ENCODE peak calls at places on chromosomes 6 and 20, in six cellular contexts. One of them, this sample, is unnamed.
A peak's percentile ranks its signal among the peaks of the same experiment; 100 is the strongest.

GRCh38 chr6:75113446-75113845 is 92.4 kb downstream of the COL12A1 start:
- DNase-seq in esophagus muscularis mucosa: no peak
- DNase-seq in lung: no peak
- DNase-seq in BJ: no peak
- DNase-seq in endothelial cell of umbilical vein: no peak
- DNase-seq in MM.1S: no peak
- DNase-seq in this sample: no peak

GRCh38 chr20:41058007-41058673 is 29.5 kb downstream of the TOP1 start:
- DNase-seq in lung: peak; percentile 61
- DNase-seq in BJ: peak; percentile 57
- DNase-seq in MM.1S: no peak
- DNase-seq in esophagus muscularis mucosa: no peak
- DNase-seq in endothelial cell of umbilical vein: peak; percentile 71
- DNase-seq in this sample: peak; percentile 85

GRCh38 chr6:9699890-9700289 is 715.0 kb downstream of the TFAP2A start:
- DNase-seq in esophagus muscularis mucosa: no peak
- DNase-seq in MM.1S: no peak
- DNase-seq in lung: no peak
- DNase-seq in endothelial cell of umbilical vein: no peak
- DNase-seq in BJ: no peak
- DNase-seq in this sample: no peak

GRCh38 chr6:116287668-116288282 is 8.0 kb upstream of the TSPYL1 start:
- DNase-seq in BJ: no peak
- DNase-seq in MM.1S: peak; percentile 43
- DNase-seq in lung: no peak
- DNase-seq in endothelial cell of umbilical vein: peak; percentile 65
- DNase-seq in esophagus muscularis mucosa: no peak
- DNase-seq in this sample: peak; percentile 70

GRCh38 chr6:169340395-169340794 is 86.7 kb upstream of the THBS2 start:
- DNase-seq in esophagus muscularis mucosa: peak; percentile 79
- DNase-seq in MM.1S: no peak
- DNase-seq in endothelial cell of umbilical vein: no peak
- DNase-seq in lung: no peak
- DNase-seq in BJ: no peak
- DNase-seq in this sample: peak; percentile 52

GRCh38 chr20:53081916-53082863 is 110.0 kb downstream of the TSHZ2 start:
- DNase-seq in lung: no peak
- DNase-seq in esophagus muscularis mucosa: no peak
- DNase-seq in BJ: no peak
- DNase-seq in MM.1S: no peak
- DNase-seq in endothelial cell of umbilical vein: no peak
- DNase-seq in this sample: peak; percentile 45

GRCh38 chr6:139713911-139714527 is 339.6 kb upstream of the CITED2 start:
- DNase-seq in endothelial cell of umbilical vein: no peak
- DNase-seq in lung: no peak
- DNase-seq in MM.1S: no peak
- DNase-seq in BJ: no peak
- DNase-seq in esophagus muscularis mucosa: no peak
- DNase-seq in this sample: peak; percentile 75

GRCh38 chr6:32581275-32582095 is 8.2 kb downstream of the HLA-DRB1 start:
- DNase-seq in endothelial cell of umbilical vein: no peak
- DNase-seq in MM.1S: no peak
- DNase-seq in BJ: no peak
- DNase-seq in lung: no peak
- DNase-seq in esophagus muscularis mucosa: no peak
- DNase-seq in this sample: peak; percentile 6

GRCh38 chr20:41181567-41181966 is 44.2 kb downstream of the PLCG1 start:
- DNase-seq in esophagus muscularis mucosa: peak; percentile 55
- DNase-seq in lung: no peak
- DNase-seq in endothelial cell of umbilical vein: no peak
- DNase-seq in BJ: no peak
- DNase-seq in MM.1S: no peak
- DNase-seq in this sample: no peak

GRCh38 chr20:43926287-43926686 is 11.6 kb downstream of the TOX2 start:
- DNase-seq in BJ: no peak
- DNase-seq in lung: no peak
- DNase-seq in endothelial cell of umbilical vein: no peak
- DNase-seq in esophagus muscularis mucosa: no peak
- DNase-seq in MM.1S: no peak
- DNase-seq in this sample: no peak

GRCh38 chr6:139981810-139982550 is 607.5 kb upstream of the CITED2 start:
- DNase-seq in lung: no peak
- DNase-seq in MM.1S: no peak
- DNase-seq in endothelial cell of umbilical vein: peak; percentile 82
- DNase-seq in esophagus muscularis mucosa: no peak
- DNase-seq in BJ: no peak
- DNase-seq in this sample: peak; percentile 39

GRCh38 chr6:72822691-72823090 is 200.8 kb downstream of the KCNQ5 start:
- DNase-seq in MM.1S: no peak
- DNase-seq in BJ: no peak
- DNase-seq in endothelial cell of umbilical vein: no peak
- DNase-seq in lung: no peak
- DNase-seq in esophagus muscularis mucosa: no peak
- DNase-seq in this sample: no peak

GRCh38 chr20:50292324-50293243 is 102.0 kb downstream of the CEBPB start:
- DNase-seq in endothelial cell of umbilical vein: peak; percentile 80
- DNase-seq in lung: peak; percentile 91
- DNase-seq in esophagus muscularis mucosa: peak; percentile 96
- DNase-seq in BJ: peak; percentile 71
- DNase-seq in MM.1S: no peak
- DNase-seq in this sample: peak; percentile 70

GRCh38 chr6:124269733-124270132 is 466.1 kb downstream of the NKAIN2 start:
- DNase-seq in MM.1S: no peak
- DNase-seq in lung: no peak
- DNase-seq in endothelial cell of umbilical vein: no peak
- DNase-seq in BJ: no peak
- DNase-seq in esophagus muscularis mucosa: no peak
- DNase-seq in this sample: no peak

GRCh38 chr20:52943185-52943841 is 28.8 kb upstream of the TSHZ2 start:
- DNase-seq in lung: no peak
- DNase-seq in BJ: no peak
- DNase-seq in esophagus muscularis mucosa: no peak
- DNase-seq in MM.1S: no peak
- DNase-seq in endothelial cell of umbilical vein: no peak
- DNase-seq in this sample: peak; percentile 90

GRCh38 chr6:110125361-110125760 is 54.1 kb downstream of the WASF1 start:
- DNase-seq in lung: no peak
- DNase-seq in esophagus muscularis mucosa: no peak
- DNase-seq in endothelial cell of umbilical vein: no peak
- DNase-seq in MM.1S: no peak
- DNase-seq in BJ: no peak
- DNase-seq in this sample: no peak

GRCh38 chr6:44464527-44465310 is 77.2 kb downstream of the CDC5L start:
- DNase-seq in lung: no peak
- DNase-seq in MM.1S: no peak
- DNase-seq in esophagus muscularis mucosa: peak; percentile 72
- DNase-seq in endothelial cell of umbilical vein: no peak
- DNase-seq in BJ: no peak
- DNase-seq in this sample: no peak

GRCh38 chr6:11271637-11272036 is 39.2 kb upstream of the NEDD9 start:
- DNase-seq in endothelial cell of umbilical vein: no peak
- DNase-seq in esophagus muscularis mucosa: no peak
- DNase-seq in BJ: no peak
- DNase-seq in lung: no peak
- DNase-seq in MM.1S: no peak
- DNase-seq in this sample: no peak

GRCh38 chr6:157452096-157452495 is 71.1 kb downstream of the ZDHHC14 start:
- DNase-seq in esophagus muscularis mucosa: no peak
- DNase-seq in lung: no peak
- DNase-seq in endothelial cell of umbilical vein: no peak
- DNase-seq in BJ: no peak
- DNase-seq in MM.1S: no peak
- DNase-seq in this sample: peak; percentile 16

GRCh38 chr6:45987866-45988265 is 27.8 kb downstream of the CLIC5 start:
- DNase-seq in esophagus muscularis mucosa: no peak
- DNase-seq in lung: no peak
- DNase-seq in MM.1S: no peak
- DNase-seq in endothelial cell of umbilical vein: no peak
- DNase-seq in BJ: no peak
- DNase-seq in this sample: no peak

GRCh38 chr6:35178012-35178411 is 35.7 kb upstream of the SCUBE3 start:
- DNase-seq in esophagus muscularis mucosa: no peak
- DNase-seq in MM.1S: no peak
- DNase-seq in endothelial cell of umbilical vein: no peak
- DNase-seq in BJ: no peak
- DNase-seq in lung: no peak
- DNase-seq in this sample: no peak

GRCh38 chr6:133938533-133938932 is 14.5 kb upstream of the TBPL1 start:
- DNase-seq in MM.1S: no peak
- DNase-seq in lung: no peak
- DNase-seq in BJ: no peak
- DNase-seq in esophagus muscularis mucosa: no peak
- DNase-seq in endothelial cell of umbilical vein: no peak
- DNase-seq in this sample: no peak

GRCh38 chr6:113564401-113565161 is 292.6 kb upstream of the MARCKS start:
- DNase-seq in lung: peak; percentile 52
- DNase-seq in endothelial cell of umbilical vein: peak; percentile 56
- DNase-seq in MM.1S: no peak
- DNase-seq in esophagus muscularis mucosa: peak; percentile 94
- DNase-seq in BJ: peak; percentile 81
- DNase-seq in this sample: peak; percentile 26

GRCh38 chr6:41374618-41375590 is 39.5 kb downstream of the NCR2 start:
- DNase-seq in esophagus muscularis mucosa: peak; percentile 87
- DNase-seq in lung: no peak
- DNase-seq in endothelial cell of umbilical vein: no peak
- DNase-seq in BJ: no peak
- DNase-seq in MM.1S: no peak
- DNase-seq in this sample: no peak

GRCh38 chr20:25177890-25178321 is 17.6 kb upstream of the ENTPD6 start:
- DNase-seq in lung: peak; percentile 79
- DNase-seq in endothelial cell of umbilical vein: no peak
- DNase-seq in esophagus muscularis mucosa: no peak
- DNase-seq in BJ: no peak
- DNase-seq in MM.1S: no peak
- DNase-seq in this sample: peak; percentile 33

GRCh38 chr20:25399038-25399430 is 8.4 kb upstream of the ABHD12 start:
- DNase-seq in MM.1S: peak; percentile 61
- DNase-seq in BJ: peak; percentile 26
- DNase-seq in endothelial cell of umbilical vein: peak; percentile 79
- DNase-seq in esophagus muscularis mucosa: no peak
- DNase-seq in lung: peak; percentile 31
- DNase-seq in this sample: peak; percentile 72

GRCh38 chr6:8182209-8182845 is 80.0 kb upstream of the EEF1E1 start:
- DNase-seq in MM.1S: no peak
- DNase-seq in endothelial cell of umbilical vein: no peak
- DNase-seq in lung: no peak
- DNase-seq in esophagus muscularis mucosa: no peak
- DNase-seq in BJ: no peak
- DNase-seq in this sample: no peak

GRCh38 chr6:2594868-2595267 is 155.9 kb downstream of the MYLK4 start:
- DNase-seq in BJ: no peak
- DNase-seq in esophagus muscularis mucosa: no peak
- DNase-seq in lung: no peak
- DNase-seq in endothelial cell of umbilical vein: no peak
- DNase-seq in MM.1S: no peak
- DNase-seq in this sample: peak; percentile 38

GRCh38 chr6:2598867-2599266 is 151.9 kb downstream of the MYLK4 start:
- DNase-seq in MM.1S: no peak
- DNase-seq in esophagus muscularis mucosa: peak; percentile 74
- DNase-seq in lung: no peak
- DNase-seq in endothelial cell of umbilical vein: no peak
- DNase-seq in BJ: no peak
- DNase-seq in this sample: no peak

GRCh38 chr6:2599817-2600216 is 150.9 kb downstream of the MYLK4 start:
- DNase-seq in BJ: no peak
- DNase-seq in endothelial cell of umbilical vein: no peak
- DNase-seq in lung: no peak
- DNase-seq in esophagus muscularis mucosa: peak; percentile 47
- DNase-seq in MM.1S: no peak
- DNase-seq in this sample: no peak

GRCh38 chr6:2593167-2593566 is 157.6 kb downstream of the MYLK4 start:
- DNase-seq in lung: no peak
- DNase-seq in BJ: no peak
- DNase-seq in endothelial cell of umbilical vein: no peak
- DNase-seq in esophagus muscularis mucosa: no peak
- DNase-seq in MM.1S: no peak
- DNase-seq in this sample: no peak

DNA sequence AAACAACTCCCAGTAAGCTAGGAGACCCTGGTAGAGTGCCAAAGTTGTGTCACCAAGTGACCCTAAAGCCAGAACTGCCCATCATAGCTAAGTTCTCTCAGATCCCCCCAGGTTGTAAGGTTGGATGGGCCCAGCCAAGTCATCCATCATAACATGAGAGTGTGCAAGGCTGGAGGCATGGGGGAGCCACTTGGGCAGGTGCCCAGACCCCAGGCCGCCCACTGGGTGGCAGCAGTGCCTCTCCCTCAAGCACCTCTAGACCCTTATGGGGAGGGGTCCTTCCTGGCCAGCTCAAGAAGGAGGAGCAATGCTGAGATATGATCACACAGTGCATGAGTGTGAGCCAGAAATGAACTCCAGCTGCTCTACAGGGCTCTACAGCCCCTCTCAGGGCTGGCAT is 154.5 kb downstream of the MYLK4 start:
- DNase-seq in BJ: no peak
- DNase-seq in esophagus muscularis mucosa: no peak
- DNase-seq in endothelial cell of umbilical vein: no peak
- DNase-seq in lung: no peak
- DNase-seq in MM.1S: no peak
- DNase-seq in this sample: no peak
- TF ChIP-seq CTCF in BJ: peak; percentile 17
- TF ChIP-seq CTCF in esophagus muscularis mucosa: no peak
- TF ChIP-seq CTCF in endothelial cell of umbilical vein: peak; percentile 36
- TF ChIP-seq CTCF in lung: no peak
- TF ChIP-seq CTCF in MM.1S: no peak
- TF ChIP-seq CTCF in this sample: no peak

DNA sequence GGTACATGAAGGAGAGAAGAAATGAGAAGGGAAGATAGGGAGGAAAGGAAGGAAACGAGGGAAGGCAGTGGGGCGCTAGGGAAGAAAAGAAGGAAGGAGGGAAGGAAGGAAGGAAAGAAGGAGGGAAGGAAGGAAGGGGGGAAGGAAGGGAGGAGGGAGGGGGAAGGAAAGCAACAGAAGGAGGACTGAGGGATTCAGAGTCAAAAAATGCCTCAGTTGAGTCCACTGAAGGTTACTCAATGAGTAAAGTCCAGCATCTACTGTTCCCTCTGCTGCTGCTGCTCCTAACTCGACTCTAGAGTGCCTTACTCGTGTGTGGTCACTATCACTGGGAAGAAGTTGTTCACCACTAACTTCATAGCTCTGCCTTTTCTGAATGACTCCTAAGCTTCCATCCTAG is 33.8 kb downstream of the PHACTR1 start:
- DNase-seq in esophagus muscularis mucosa: no peak
- DNase-seq in endothelial cell of umbilical vein: no peak
- DNase-seq in BJ: no peak
- DNase-seq in lung: no peak
- DNase-seq in MM.1S: no peak
- DNase-seq in this sample: no peak
- H3K4me3 ChIP-seq in esophagus muscularis mucosa: no peak overlapping the region
- H3K4me3 ChIP-seq in endothelial cell of umbilical vein: no peak overlapping the region
- H3K4me3 ChIP-seq in BJ: no peak overlapping the region
- H3K4me3 ChIP-seq in lung: no peak overlapping the region
- H3K4me3 ChIP-seq in MM.1S: no peak overlapping the region
- H3K4me3 ChIP-seq in this sample: no peak overlapping the region

GRCh38 chr20:35627121-35627520 is 11.5 kb downstream of the SPAG4 start:
- DNase-seq in BJ: no peak
- DNase-seq in lung: no peak
- DNase-seq in esophagus muscularis mucosa: no peak
- DNase-seq in endothelial cell of umbilical vein: no peak
- DNase-seq in MM.1S: no peak
- DNase-seq in this sample: no peak
- H3K36me3 ChIP-seq in BJ: peaks cover 31% of the 10 kb centered on the region
- H3K36me3 ChIP-seq in lung: peaks cover 32% of the 10 kb centered on the region
- H3K36me3 ChIP-seq in esophagus muscularis mucosa: peaks cover 76% of the 10 kb centered on the region
- H3K36me3 ChIP-seq in endothelial cell of umbilical vein: peaks cover 40% of the 10 kb centered on the region
- H3K36me3 ChIP-seq in MM.1S: no peaks in the 10 kb centered on the region
- H3K36me3 ChIP-seq in this sample: peaks cover 17% of the 10 kb centered on the region

GRCh38 chr20:38290829-38291581 is 13.0 kb upstream of the BPI start:
- DNase-seq in MM.1S: no peak
- DNase-seq in esophagus muscularis mucosa: no peak
- DNase-seq in endothelial cell of umbilical vein: peak; percentile 33
- DNase-seq in lung: no peak
- DNase-seq in BJ: peak; percentile 57
- DNase-seq in this sample: peak; percentile 60
- TF ChIP-seq CTCF in MM.1S: peak; percentile 25
- TF ChIP-seq CTCF in esophagus muscularis mucosa: no peak
- TF ChIP-seq CTCF in endothelial cell of umbilical vein: peak; percentile 49
- TF ChIP-seq CTCF in lung: no peak
- TF ChIP-seq CTCF in BJ: peak; percentile 53
- TF ChIP-seq CTCF in this sample: peak; percentile 55